ENCODE peak calls at places on chromosome 15, in five cellular contexts. One of them, this sample, is unnamed.

GRCh38 chr15:72825831-72826230 is 42.3 kb upstream of the ADPGK start:
- DNase-seq in fibroblast of pulmonary artery: no peak
- DNase-seq in IMR-90: no peak
- DNase-seq in NB4: no peak
- DNase-seq in tibial artery: no peak
- DNase-seq in this sample: no peak

GRCh38 chr15:95180530-95180929 is 949.2 kb downstream of the MCTP2 start:
- DNase-seq in fibroblast of pulmonary artery: no peak
- DNase-seq in IMR-90: no peak
- DNase-seq in NB4: no peak
- DNase-seq in tibial artery: no peak
- DNase-seq in this sample: no peak

GRCh38 chr15:52877255-52877654 is 87.1 kb upstream of the ONECUT1 start:
- DNase-seq in fibroblast of pulmonary artery: no peak
- DNase-seq in IMR-90: no peak
- DNase-seq in NB4: no peak
- DNase-seq in tibial artery: no peak
- DNase-seq in this sample: no peak

GRCh38 chr15:47300596-47300995 is 416.7 kb upstream of the SEMA6D start:
- DNase-seq in fibroblast of pulmonary artery: no peak
- DNase-seq in IMR-90: no peak
- DNase-seq in NB4: no peak
- DNase-seq in tibial artery: no peak
- DNase-seq in this sample: no peak

GRCh38 chr15:96089396-96090058 is 241.0 kb upstream of the NR2F2 start:
- DNase-seq in fibroblast of pulmonary artery: no peak
- DNase-seq in IMR-90: no peak
- DNase-seq in NB4: no peak
- DNase-seq in tibial artery: no peak
- DNase-seq in this sample: no peak

GRCh38 chr15:98943609-98944111 is 63.9 kb downstream of the PGPEP1L start:
- DNase-seq in fibroblast of pulmonary artery: peak
- DNase-seq in IMR-90: peak
- DNase-seq in NB4: no peak
- DNase-seq in tibial artery: peak
- DNase-seq in this sample: no peak

GRCh38 chr15:28128036-28128435 is 28.9 kb upstream of the OCA2 start:
- DNase-seq in fibroblast of pulmonary artery: no peak
- DNase-seq in IMR-90: no peak
- DNase-seq in NB4: no peak
- DNase-seq in tibial artery: peak
- DNase-seq in this sample: no peak

GRCh38 chr15:81239190-81239589 is 42.5 kb downstream of the IL16 start:
- DNase-seq in fibroblast of pulmonary artery: peak
- DNase-seq in IMR-90: peak
- DNase-seq in NB4: no peak
- DNase-seq in tibial artery: peak
- DNase-seq in this sample: no peak

GRCh38 chr15:81386947-81387346 is 12.9 kb upstream of the TMC3 start:
- DNase-seq in fibroblast of pulmonary artery: no peak
- DNase-seq in IMR-90: peak
- DNase-seq in NB4: no peak
- DNase-seq in tibial artery: no peak
- DNase-seq in this sample: no peak

GRCh38 chr15:73802336-73803105 is 49.4 kb upstream of the INSYN1 start:
- DNase-seq in fibroblast of pulmonary artery: no peak
- DNase-seq in IMR-90: no peak
- DNase-seq in NB4: no peak
- DNase-seq in tibial artery: peak
- DNase-seq in this sample: no peak

GRCh38 chr15:48315041-48315440 is 16.2 kb upstream of the DUT start:
- DNase-seq in fibroblast of pulmonary artery: no peak
- DNase-seq in IMR-90: no peak
- DNase-seq in NB4: no peak
- DNase-seq in tibial artery: no peak
- DNase-seq in this sample: no peak

GRCh38 chr15:89888214-89888804 is 5.5 kb downstream of the AP3S2 start:
- DNase-seq in fibroblast of pulmonary artery: peak
- DNase-seq in IMR-90: peak
- DNase-seq in NB4: peak
- DNase-seq in tibial artery: no peak
- DNase-seq in this sample: peak
- TF ChIP-seq CTCF in fibroblast of pulmonary artery: peak
- TF ChIP-seq CTCF in IMR-90: peak
- TF ChIP-seq CTCF in NB4: peak
- TF ChIP-seq CTCF in tibial artery: no peak
- TF ChIP-seq CTCF in this sample: peak

DNA sequence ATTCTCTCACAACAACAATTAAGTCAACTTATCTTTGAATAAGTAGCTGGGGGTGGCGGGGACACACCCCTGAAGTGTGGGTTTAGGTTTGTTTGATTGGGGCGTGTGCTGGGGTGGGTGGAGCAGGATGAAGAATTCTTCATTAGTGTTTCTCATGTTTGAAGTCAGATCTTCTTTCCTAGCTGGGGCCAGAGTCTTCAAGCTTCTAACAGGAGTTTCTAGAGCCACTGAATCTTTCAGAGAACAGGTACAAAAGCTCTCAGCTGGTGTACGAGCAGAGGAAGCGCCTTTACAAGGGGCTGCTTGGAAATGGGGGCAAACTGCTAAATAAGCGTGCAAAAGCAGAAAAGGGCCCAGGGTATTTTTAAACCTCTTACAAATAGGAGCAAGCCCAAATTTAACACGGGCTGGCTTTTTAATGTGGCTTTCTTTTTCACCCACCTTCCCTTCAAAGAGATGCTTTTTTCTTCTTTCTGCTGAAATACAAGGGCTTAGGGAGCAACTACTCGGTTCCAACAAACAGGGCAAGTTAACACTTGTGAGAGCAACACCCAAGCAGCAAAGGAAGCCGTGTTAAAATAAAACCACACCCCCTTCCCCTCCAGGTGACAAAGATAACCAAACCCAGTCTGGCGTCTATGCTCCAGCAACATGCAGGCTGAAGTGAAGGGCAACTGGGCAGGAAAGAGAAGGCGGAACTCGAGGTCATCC is 86.9 kb upstream of the RASGRP1 start:
- DNase-seq in fibroblast of pulmonary artery: no peak
- DNase-seq in IMR-90: no peak
- DNase-seq in NB4: no peak
- DNase-seq in tibial artery: no peak
- DNase-seq in this sample: no peak
- H3K4me3 ChIP-seq in fibroblast of pulmonary artery: no peak
- H3K4me3 ChIP-seq in IMR-90: no peak
- H3K4me3 ChIP-seq in NB4: no peak
- H3K4me3 ChIP-seq in tibial artery: no peak
- H3K4me3 ChIP-seq in this sample: no peak

DNA sequence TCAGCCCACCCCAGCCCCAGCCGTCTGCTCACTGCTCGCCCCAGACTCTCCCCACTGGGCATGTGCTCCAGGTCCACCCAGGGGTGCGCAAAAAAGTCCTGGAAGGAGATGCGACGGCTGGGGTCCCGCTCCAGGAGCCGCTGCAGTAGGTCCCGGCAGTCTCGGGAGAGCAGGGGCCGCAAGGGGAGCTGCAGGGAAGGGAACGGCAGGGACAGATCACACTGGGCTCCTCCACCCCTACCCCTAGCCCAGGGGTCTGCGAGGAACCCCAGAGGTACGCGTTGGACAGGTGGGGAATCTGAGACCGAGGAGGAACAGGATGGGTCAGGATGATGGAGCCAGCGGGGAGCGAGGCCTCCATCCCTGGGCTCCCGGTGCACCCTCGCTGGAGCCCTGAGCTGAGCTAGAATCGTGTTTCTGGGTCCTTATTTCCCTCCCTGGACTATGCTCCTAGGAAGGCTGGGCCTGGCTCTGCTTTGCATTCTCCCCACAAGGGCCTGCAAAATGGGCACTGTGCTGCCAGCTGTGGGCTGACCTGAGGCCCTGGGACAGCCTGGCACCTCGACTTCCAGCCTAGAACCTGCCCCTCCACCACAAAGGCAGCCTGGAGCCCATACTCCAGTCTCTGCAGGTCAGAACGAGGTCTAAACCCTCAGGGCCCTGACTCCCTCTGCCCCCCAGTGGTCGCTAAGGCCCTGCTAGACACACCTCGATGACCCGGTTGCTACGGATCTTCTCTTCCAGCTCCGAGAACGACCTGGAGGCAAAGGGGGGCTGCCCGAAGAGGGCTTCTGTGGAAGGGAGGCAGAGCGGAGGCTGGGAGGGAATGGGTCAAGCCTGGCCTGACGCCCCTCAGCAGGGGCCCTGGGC is 3.2 kb downstream of the ULK3 start:
- DNase-seq in fibroblast of pulmonary artery: no peak
- DNase-seq in IMR-90: no peak
- DNase-seq in NB4: peak
- DNase-seq in tibial artery: no peak
- DNase-seq in this sample: no peak
- TF ChIP-seq CTCF in fibroblast of pulmonary artery: no peak
- TF ChIP-seq CTCF in IMR-90: no peak
- TF ChIP-seq CTCF in NB4: peak
- TF ChIP-seq CTCF in tibial artery: no peak
- TF ChIP-seq CTCF in this sample: no peak

DNA sequence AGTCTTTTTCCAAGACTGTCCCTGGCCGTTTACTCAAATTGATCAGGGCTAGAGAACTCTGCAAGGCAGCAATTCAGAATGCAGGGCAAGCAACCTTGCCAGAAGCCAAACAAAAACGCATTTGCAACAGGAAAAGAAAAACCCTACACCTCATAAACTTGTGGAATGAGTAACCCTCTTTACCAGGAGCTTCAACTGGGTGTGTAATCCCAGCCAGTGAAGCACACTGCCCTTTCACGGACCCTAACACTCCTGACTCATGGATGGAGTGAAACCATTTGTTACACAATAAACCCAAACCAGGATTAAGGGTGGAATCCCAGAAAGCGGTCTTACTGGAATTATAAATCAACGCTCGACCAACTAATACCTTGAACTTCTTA is 14.8 kb upstream of the LDHAL6B start:
- DNase-seq in fibroblast of pulmonary artery: peak
- DNase-seq in IMR-90: peak
- DNase-seq in NB4: no peak
- DNase-seq in tibial artery: no peak
- DNase-seq in this sample: peak
- H3K4me3 ChIP-seq in fibroblast of pulmonary artery: no peak
- H3K4me3 ChIP-seq in IMR-90: no peak
- H3K4me3 ChIP-seq in NB4: no peak
- H3K4me3 ChIP-seq in tibial artery: no peak
- H3K4me3 ChIP-seq in this sample: no peak

GRCh38 chr15:67105065-67105951 is 39.9 kb downstream of the SMAD3 start:
- DNase-seq in fibroblast of pulmonary artery: peak
- DNase-seq in IMR-90: peak
- DNase-seq in NB4: no peak
- DNase-seq in tibial artery: peak
- DNase-seq in this sample: peak
- TF ChIP-seq CTCF in fibroblast of pulmonary artery: peak
- TF ChIP-seq CTCF in IMR-90: no peak
- TF ChIP-seq CTCF in NB4: no peak
- TF ChIP-seq CTCF in tibial artery: peak
- TF ChIP-seq CTCF in this sample: no peak

DNA sequence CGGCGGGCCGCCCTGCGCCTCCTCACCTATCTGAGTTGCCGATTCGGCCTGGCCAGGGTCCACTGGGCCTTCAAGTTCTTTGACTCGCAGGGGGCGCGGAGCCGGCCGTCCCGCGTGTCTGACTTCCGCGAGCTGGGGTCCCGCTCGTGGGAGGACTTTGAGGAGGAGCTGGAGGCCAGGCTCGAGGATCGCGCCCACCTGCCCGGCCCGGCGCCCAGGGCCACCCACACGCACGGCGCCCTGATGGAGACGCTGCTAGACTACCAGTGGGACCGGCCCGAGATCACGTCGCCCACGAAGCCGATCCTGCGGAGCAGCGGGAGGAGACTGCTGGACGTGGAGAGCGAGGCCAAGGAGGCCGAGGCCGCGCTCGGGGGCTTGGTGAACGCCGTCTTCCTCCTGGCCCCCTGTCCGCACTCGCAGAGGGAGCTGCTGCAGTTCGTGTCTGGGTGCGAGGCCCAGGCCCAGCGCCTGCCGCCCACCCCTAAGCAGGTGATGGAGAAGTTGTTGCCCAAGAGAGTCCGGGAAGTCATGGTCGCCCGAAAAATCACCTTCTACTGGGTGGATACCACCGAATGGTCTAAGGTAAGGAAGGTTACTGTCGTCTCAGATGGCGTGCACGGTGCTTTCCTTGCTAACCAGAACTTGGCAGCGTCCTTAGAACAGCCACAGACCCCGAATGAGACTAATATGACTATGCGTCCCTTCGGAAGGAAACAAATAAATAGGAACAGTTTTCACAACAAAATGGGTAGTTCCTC is 567 bp downstream of the TICRR start:
- DNase-seq in fibroblast of pulmonary artery: no peak
- DNase-seq in IMR-90: peak
- DNase-seq in NB4: peak
- DNase-seq in tibial artery: no peak
- DNase-seq in this sample: peak
- H3K4me3 ChIP-seq in fibroblast of pulmonary artery: peak
- H3K4me3 ChIP-seq in IMR-90: peak
- H3K4me3 ChIP-seq in NB4: peak
- H3K4me3 ChIP-seq in tibial artery: peak
- H3K4me3 ChIP-seq in this sample: peak

GRCh38 chr15:58852347-58852746 is 81.1 kb downstream of the SLTM start:
- DNase-seq in fibroblast of pulmonary artery: peak
- DNase-seq in IMR-90: no peak
- DNase-seq in NB4: no peak
- DNase-seq in tibial artery: no peak
- DNase-seq in this sample: no peak
- TF ChIP-seq CTCF in fibroblast of pulmonary artery: peak
- TF ChIP-seq CTCF in IMR-90: no peak
- TF ChIP-seq CTCF in NB4: no peak
- TF ChIP-seq CTCF in tibial artery: no peak
- TF ChIP-seq CTCF in this sample: no peak

GRCh38 chr15:40104865-40105516 is 3.7 kb downstream of the BMF start:
- DNase-seq in fibroblast of pulmonary artery: peak
- DNase-seq in IMR-90: peak
- DNase-seq in NB4: peak
- DNase-seq in tibial artery: peak
- DNase-seq in this sample: peak
- H3K4me3 ChIP-seq in fibroblast of pulmonary artery: no peak
- H3K4me3 ChIP-seq in IMR-90: no peak
- H3K4me3 ChIP-seq in NB4: peak
- H3K4me3 ChIP-seq in tibial artery: no peak
- H3K4me3 ChIP-seq in this sample: no peak